ENCODE peak calls at places on chromosomes 2 and 18, in five cellular contexts. S is ecto neural progenitor cell, U is iris pigment epithelial cell, N is HT1080, P is EL. F is an unnamed sample.

GRCh38 chr2:137380610-137381009 is 583.7 kb upstream of the HNMT start:
- DNase-seq in U (peak; percentile 17), P (no peak), S (no peak), N (peak; percentile 27), F (no peak)

GRCh38 chr18:79397288-79397829 is 1.6 kb downstream of the NFATC1 start:
- DNase-seq in U (no peak), N (no peak), S (no peak), P (no peak), F (no peak)

GRCh38 chr2:85272357-85272756 is 55.4 kb downstream of the TGOLN2 start:
- DNase-seq in P (no peak), U (no peak), N (no peak), S (no peak), F (no peak)

GRCh38 chr2:174223359-174223758 is 25.0 kb downstream of the OLA1 start:
- DNase-seq in N (no peak), S (no peak), P (no peak), U (no peak), F (no peak)

GRCh38 chr18:62637807-62638687 is 77.3 kb upstream of the PHLPP1 start:
- DNase-seq in N (peak; percentile 24), P (peak; percentile 35), S (no peak), U (no peak), F (no peak)

GRCh38 chr2:162125138-162125537 is 26.9 kb downstream of the GCG start:
- DNase-seq in U (no peak), P (no peak), S (no peak), N (no peak), F (no peak)

GRCh38 chr2:183543731-183544130 is 419.5 kb downstream of the NUP35 start:
- DNase-seq in S (no peak), U (no peak), N (no peak), P (peak; percentile 8), F (no peak)

GRCh38 chr2:24050041-24050655 is 607 bp downstream of the FKBP1B start:
- DNase-seq in N (no peak), S (peak; percentile 69), U (peak; percentile 19), P (peak; percentile 30), F (peak; percentile 37)

GRCh38 chr2:53911434-53912189 is 51.8 kb upstream of the GPR75 start:
- DNase-seq in U (peak; percentile 39), N (no peak), S (no peak), P (no peak), F (no peak)

GRCh38 chr18:45384137-45384998 is 230.9 kb upstream of the SLC14A2 start:
- DNase-seq in N (peak; percentile 56), S (peak; percentile 75), U (peak; percentile 44), P (peak; percentile 52), F (peak; percentile 54)

GRCh38 chr18:45666520-45666919 is 51.2 kb downstream of the SLC14A2 start:
- DNase-seq in U (no peak), P (no peak), N (no peak), S (no peak), F (no peak)

GRCh38 chr2:159290289-159290907 is 3.9 kb upstream of the WDSUB1 start:
- DNase-seq in S (no peak), P (peak; percentile 88), U (peak; percentile 92), N (peak; percentile 70), F (peak; percentile 51)

GRCh38 chr2:110931648-110932047 is 189.1 kb upstream of the BCL2L11 start:
- DNase-seq in N (no peak), U (peak; percentile 72), P (peak; percentile 18), S (no peak), F (no peak)

GRCh38 chr2:160278889-160279196 is 78.8 kb upstream of the ITGB6 start:
- DNase-seq in P (peak; percentile 25), S (no peak), U (no peak), N (no peak), F (no peak)

GRCh38 chr2:207503234-207503633 is 26.5 kb upstream of the CREB1 start:
- DNase-seq in P (no peak), U (peak; percentile 43), N (peak; percentile 73), S (no peak), F (no peak)

GRCh38 chr2:132652501-132652900 is 17.5 kb downstream of the LYPD1 start:
- DNase-seq in S (no peak), P (no peak), U (no peak), N (no peak), F (no peak)

GRCh38 chr2:44777542-44777941 is 164.0 kb upstream of the SIX3 start:
- DNase-seq in S (no peak), U (no peak), N (no peak), P (no peak), F (no peak)

GRCh38 chr2:223976635-223977226 is 19.5 kb downstream of the MRPL44 start:
- DNase-seq in P (peak; percentile 51), U (peak; percentile 65), N (peak; percentile 73), S (no peak), F (no peak)

GRCh38 chr2:128341621-128342020 is 23.0 kb upstream of the HS6ST1 start:
- DNase-seq in S (no peak), U (no peak), N (no peak), P (no peak), F (peak; percentile 10)

GRCh38 chr18:13387856-13388548 is 169.4 kb downstream of the LDLRAD4 start:
- DNase-seq in N (no peak), S (peak; percentile 32), U (peak; percentile 46), P (peak; percentile 8), F (no peak)

GRCh38 chr2:44169155-44169898 is 652 bp downstream of the PPM1B start:
- DNase-seq in N (peak; percentile 42), S (no peak), P (peak; percentile 49), U (peak; percentile 60), F (peak; percentile 43)

GRCh38 chr18:21164746-21165145 is 53.1 kb upstream of the ROCK1 start:
- DNase-seq in S (no peak), P (no peak), U (no peak), N (no peak), F (no peak)

GRCh38 chr2:25844089-25844488 is 34.2 kb downstream of the ASXL2 start:
- DNase-seq in N (no peak), P (peak; percentile 37), U (peak; percentile 76), S (no peak), F (no peak)

GRCh38 chr18:9907867-9908266 is 5.9 kb upstream of the VAPA start:
- DNase-seq in S (no peak), P (no peak), N (no peak), U (no peak), F (no peak)

GRCh38 chr2:26067980-26068507 is 34.2 kb downstream of the RAB10 start:
- DNase-seq in N (peak; percentile 24), U (no peak), P (no peak), S (no peak), F (no peak)

GRCh38 chr2:213187833-213188532 is 36.6 kb upstream of the IKZF2 start:
- DNase-seq in S (peak; percentile 73), N (peak; percentile 47), U (peak; percentile 73), P (peak; percentile 93), F (peak; percentile 66)

GRCh38 chr2:73870084-73870483 is 22.7 kb upstream of the ACTG2 start:
- DNase-seq in N (peak; percentile 73), P (peak; percentile 81), U (peak; percentile 98), S (no peak), F (peak; percentile 62)

GRCh38 chr18:78984941-78985784 is 5.5 kb downstream of the SALL3 start:
- DNase-seq in S (peak; percentile 58), U (peak; percentile 7), P (peak; percentile 2), N (no peak), F (peak; percentile 33)

GRCh38 chr2:187435756-187436155 is 12.3 kb downstream of the CALCRL start:
- DNase-seq in N (no peak), U (peak; percentile 19), P (peak; percentile 39), S (no peak), F (no peak)

GRCh38 chr2:233209978-233210680 is 41.3 kb upstream of the ATG16L1 start:
- DNase-seq in N (peak; percentile 43), S (no peak), U (peak; percentile 46), P (no peak), F (no peak)

GRCh38 chr2:168470880-168471475 is 14.9 kb downstream of the CERS6 start:
- DNase-seq in P (no peak), N (no peak), U (no peak), S (no peak), F (no peak)

GRCh38 chr18:75697493-75697892 is 270.0 kb upstream of the SMIM21 start:
- DNase-seq in S (no peak), P (no peak), U (no peak), N (no peak), F (no peak)

GRCh38 chr18:37565138-37565984 is at the start of gene CELF4:
- DNase-seq in S (no peak), P (no peak), N (no peak), U (peak; percentile 14), F (no peak)

GRCh38 chr18:21163647-21164625 is 52.3 kb upstream of the ROCK1 start:
- DNase-seq in S (no peak), P (peak; percentile 86), N (peak; percentile 91), U (peak; percentile 94), F (peak; percentile 33)

GRCh38 chr2:181070119-181070833 is 89.9 kb downstream of the UBE2E3 start:
- DNase-seq in P (peak; percentile 61), N (peak; percentile 83), S (no peak), U (peak; percentile 76), F (no peak)

GRCh38 chr2:145654746-145655145 is 1134.8 kb upstream of the ZEB2 start:
- DNase-seq in N (no peak), P (no peak), U (no peak), S (no peak), F (no peak)

GRCh38 chr18:9631814-9632496 is 17.6 kb upstream of the PPP4R1 start:
- DNase-seq in N (peak; percentile 84), P (peak; percentile 91), S (no peak), U (peak; percentile 94), F (no peak)

GRCh38 chr2:106124787-106125549 is 69.1 kb downstream of the UXS1 start:
- DNase-seq in U (peak; percentile 47), S (no peak), P (no peak), N (no peak), F (no peak)

GRCh38 chr18:25650201-25650941 is 298.4 kb upstream of the ZNF521 start:
- DNase-seq in P (peak; percentile 97), N (peak; percentile 89), S (no peak), U (peak; percentile 97), F (no peak)

GRCh38 chr2:88835726-88836125 is 144.3 kb downstream of the RPIA start:
- DNase-seq in U (no peak), P (no peak), S (no peak), N (no peak), F (no peak)

F was measured in lung.